ENCODE peak calls at places on chromosomes 11 and 22, in four cellular contexts. X is NCI-H82, Q is NCI-H446, O is NCI-H1930. B is an unnamed sample.
A peak's percentile ranks its signal among the peaks of the same experiment; 100 is the strongest.

GRCh38 chr22:20919718-20920117 is 2.5 kb downstream of the CRKL start:
- DNase-seq in X (peak; percentile 2), Q (no peak), O (no peak), B (no peak)

GRCh38 chr11:1832181-1832988 is 2.4 kb upstream of the SYT8 start:
- DNase-seq in X (peak; percentile 51), Q (no peak), O (peak; percentile 32), B (no peak)

GRCh38 chr11:67016550-67016949 is 6.4 kb upstream of the SYT12 start:
- DNase-seq in X (no peak), Q (no peak), O (no peak), B (no peak)

GRCh38 chr11:95547974-95548373 is 241.6 kb downstream of the FAM76B start:
- DNase-seq in X (no peak), Q (no peak), O (no peak), B (no peak)

GRCh38 chr11:72816404-72816990 is 2.3 kb downstream of the ATG16L2 start:
- DNase-seq in X (no peak), Q (no peak), O (no peak), B (no peak)

GRCh38 chr11:124446926-124447325 is 1.4 kb upstream of the OR8B8 start:
- DNase-seq in X (no peak), Q (no peak), O (no peak), B (no peak)

GRCh38 chr22:22771696-22772377 is 115.8 kb upstream of the IGLL5 start:
- DNase-seq in X (no peak), Q (no peak), O (no peak), B (no peak)

GRCh38 chr22:36315325-36315724 is 62.4 kb downstream of the APOL1 start:
- DNase-seq in X (no peak), Q (no peak), O (no peak), B (no peak)

GRCh38 chr11:57903441-57904123 is 120.1 kb upstream of the OR9Q1 start:
- DNase-seq in X (no peak), Q (no peak), O (no peak), B (no peak)

GRCh38 chr11:46513934-46514342 is 79.9 kb downstream of the AMBRA1 start:
- DNase-seq in X (peak; percentile 88), Q (peak; percentile 83), O (no peak), B (no peak)

GRCh38 chr11:10192036-10192435 is 102.0 kb downstream of the SBF2 start:
- DNase-seq in X (no peak), Q (no peak), O (no peak), B (no peak)

GRCh38 chr11:61482513-61482912 is 26.0 kb upstream of the LRRC10B start:
- DNase-seq in X (peak; percentile 31), Q (no peak), O (peak; percentile 15), B (no peak)

GRCh38 chr11:31813242-31813960 is 2.3 kb upstream of the PAX6 start:
- DNase-seq in X (peak; percentile 78), Q (peak; percentile 34), O (no peak), B (no peak)

GRCh38 chr11:126339073-126339865 is 16.2 kb upstream of the ST3GAL4 start:
- DNase-seq in X (no peak), Q (no peak), O (no peak), B (no peak)

GRCh38 chr11:3069425-3069824 is 12.2 kb upstream of the CARS1 start:
- DNase-seq in X (peak; percentile 6), Q (no peak), O (no peak), B (no peak)

GRCh38 chr11:69563946-69564780 is 76.8 kb upstream of the CCND1 start:
- DNase-seq in X (no peak), Q (no peak), O (no peak), B (no peak)

GRCh38 chr11:125257185-125257584 is 92.6 kb downstream of the PKNOX2 start:
- DNase-seq in X (peak; percentile 33), Q (no peak), O (no peak), B (no peak)

GRCh38 chr11:106309070-106309684 is 231.7 kb downstream of the AASDHPPT start:
- DNase-seq in X (no peak), Q (no peak), O (no peak), B (no peak)

GRCh38 chr11:84993386-84993785 is 633.8 kb downstream of the DLG2 start:
- DNase-seq in X (peak; percentile 60), Q (no peak), O (no peak), B (no peak)

GRCh38 chr11:65491614-65492386 is 7.0 kb upstream of the MALAT1 start:
- DNase-seq in X (peak; percentile 66), Q (no peak), O (peak; percentile 69), B (peak; percentile 68)

GRCh38 chr11:120547871-120548681 is 36.5 kb downstream of the GRIK4 start:
- DNase-seq in X (peak; percentile 23), Q (peak; percentile 67), O (no peak), B (peak; percentile 90)

GRCh38 chr11:113806403-113806802 is 26.8 kb downstream of the CLDN25 start:
- DNase-seq in X (peak; percentile 66), Q (no peak), O (peak; percentile 3), B (no peak)

GRCh38 chr11:75277211-75277805 is 36.7 kb downstream of the TPBGL start:
- DNase-seq in X (no peak), Q (no peak), O (no peak), B (no peak)

GRCh38 chr11:86484164-86484794 is 109.6 kb downstream of the CCDC81 start:
- DNase-seq in X (peak; percentile 77), Q (peak; percentile 89), O (no peak), B (no peak)

GRCh38 chr11:111382451-111382850 is 3.4 kb upstream of the POU2AF1 start:
- DNase-seq in X (no peak), Q (no peak), O (no peak), B (no peak)

GRCh38 chr11:124405611-124406010 is 6.8 kb upstream of the OR8B3 start:
- DNase-seq in X (no peak), Q (no peak), O (no peak), B (no peak)

GRCh38 chr11:102497061-102497460 is 33.5 kb downstream of the MMP7 start:
- DNase-seq in X (no peak), Q (no peak), O (no peak), B (no peak)

GRCh38 chr11:123251656-123252344 is 56.8 kb upstream of the CLMP start:
- DNase-seq in X (no peak), Q (peak; percentile 39), O (no peak), B (no peak)

GRCh38 chr11:116471608-116472007 is 301.2 kb downstream of the BUD13 start:
- DNase-seq in X (no peak), Q (no peak), O (no peak), B (no peak)

GRCh38 chr22:21013742-21014201 is 1.2 kb upstream of the P2RX6 start:
- DNase-seq in X (no peak), Q (no peak), O (no peak), B (no peak)

GRCh38 chr11:17421781-17422180 is 33.3 kb upstream of the KCNJ11 start:
- DNase-seq in X (peak; percentile 39), Q (no peak), O (no peak), B (no peak)

GRCh38 chr11:69317401-69318092 is 23.6 kb downstream of the MYEOV start:
- DNase-seq in X (no peak), Q (no peak), O (no peak), B (no peak)

GRCh38 chr22:21937821-21938070 is 14.9 kb downstream of the PPM1F start:
- DNase-seq in X (no peak), Q (no peak), O (no peak), B (peak; percentile 93)

GRCh38 chr22:47292546-47293320 is 530.3 kb downstream of the TBC1D22A start:
- DNase-seq in X (no peak), Q (no peak), O (no peak), B (no peak)

GRCh38 chr22:40058265-40058664 is 63.5 kb downstream of the FAM83F start:
- DNase-seq in X (no peak), Q (no peak), O (no peak), B (no peak)

B was measured in amniotic stem cell.